ENCODE peak calls at places on chromosomes 12 and 14, in nine cellular contexts. J is IMR-90, G is H1, Q is foreskin keratinocyte, K is GM12865, C is mammary epithelial cell, Y is stomach, R is cardiac muscle cell, P is Caco-2. H is an unnamed sample.

GRCh38 chr12:26691234-26691970 is 141.6 kb downstream of the ITPR2 start:
- DNase-seq in G (peak), K (no peak), P (peak), J (peak), C (peak), R (peak), Q (peak), Y (no peak), H (peak)

GRCh38 chr12:24922109-24922508 is 26.8 kb downstream of the BCAT1 start:
- DNase-seq in P (no peak), K (peak), Q (peak), R (no peak), Y (no peak), G (no peak), C (peak), J (no peak), H (no peak)

GRCh38 chr14:53779301-53779700 is 177.3 kb downstream of the BMP4 start:
- DNase-seq in J (no peak), K (no peak), C (no peak), P (no peak), G (no peak), Q (no peak), R (no peak), Y (no peak), H (no peak)

GRCh38 chr12:104055686-104056388 is 5.8 kb upstream of the GLT8D2 start:
- DNase-seq in Q (no peak), G (no peak), C (no peak), K (no peak), J (peak), P (no peak), Y (peak), R (peak), H (no peak)

GRCh38 chr12:20832911-20833310 is 22.4 kb downstream of the SLCO1B3 start:
- DNase-seq in G (no peak), P (no peak), R (peak), Y (no peak), K (no peak), C (no peak), J (no peak), Q (no peak), H (peak)

GRCh38 chr12:120710805-120711296 is 593 bp downstream of the UNC119B start:
- DNase-seq in G (no peak), C (peak), Q (no peak), R (no peak), P (peak), Y (no peak), J (no peak), K (peak), H (peak)

GRCh38 chr12:67509987-67510386 is 138.6 kb upstream of the DYRK2 start:
- DNase-seq in R (peak), Y (no peak), P (no peak), C (no peak), G (no peak), J (peak), K (no peak), Q (no peak), H (no peak)

GRCh38 chr12:15152456-15152855 is 68.8 kb downstream of the RERG start:
- DNase-seq in R (peak), Y (no peak), C (no peak), G (no peak), K (no peak), Q (no peak), J (no peak), P (no peak), H (no peak)

GRCh38 chr12:101823891-101824290 is 6.9 kb downstream of the GNPTAB start:
- DNase-seq in K (peak), G (no peak), P (peak), Y (peak), R (peak), J (no peak), Q (no peak), C (no peak), H (peak)

GRCh38 chr14:74402264-74403251 is 23.5 kb downstream of the SYNDIG1L start:
- DNase-seq in Q (no peak), Y (no peak), P (no peak), C (no peak), R (no peak), K (peak), J (no peak), G (no peak), H (no peak)

GRCh38 chr14:31026395-31027096 is 367 bp upstream of the STRN3 start:
- DNase-seq in Q (peak), G (peak), Y (peak), C (peak), K (peak), R (peak), P (peak), J (peak), H (peak)

GRCh38 chr14:31025335-31026075 is at the start of gene AP4S1:
- DNase-seq in K (peak), J (no peak), P (peak), G (no peak), Q (peak), R (no peak), Y (peak), C (peak), H (peak)

GRCh38 chr14:31027847-31028246 is 1.7 kb upstream of the STRN3 start:
- DNase-seq in Y (no peak), K (no peak), G (no peak), P (no peak), J (no peak), C (no peak), R (no peak), Q (no peak), H (no peak)

GRCh38 chr14:31024577-31025334 is 693 bp upstream of the AP4S1 start:
- DNase-seq in C (peak), R (no peak), K (no peak), Y (no peak), G (no peak), J (peak), P (no peak), Q (peak), H (no peak)

GRCh38 chr14:31026076-31026394 is at the start of gene STRN3:
- DNase-seq in Q (no peak), C (no peak), R (no peak), J (no peak), Y (no peak), P (no peak), G (no peak), K (no peak), H (no peak)
- TF ChIP-seq CTCF in Q (no peak), C (no peak), R (no peak), J (no peak), Y (no peak), P (no peak), G (no peak), K (no peak), H (no peak)

GRCh38 chr14:103697196-103697595 is 18.1 kb downstream of the XRCC3 start:
- DNase-seq in P (no peak), C (no peak), G (no peak), Y (no peak), K (no peak), R (no peak), J (no peak), Q (no peak), H (no peak)

GRCh38 chr14:103697601-103698379 is 17.5 kb downstream of the XRCC3 start:
- DNase-seq in R (no peak), J (no peak), P (no peak), Y (no peak), G (no peak), C (no peak), Q (no peak), K (no peak), H (no peak)

GRCh38 chr14:103695331-103696026 is 19.8 kb downstream of the XRCC3 start:
- DNase-seq in K (no peak), C (no peak), P (no peak), R (no peak), Y (no peak), Q (no peak), J (no peak), G (no peak), H (no peak)

GRCh38 chr14:103696027-103696402 is 19.2 kb downstream of the XRCC3 start:
- DNase-seq in J (no peak), G (no peak), C (no peak), K (no peak), Q (no peak), P (no peak), Y (no peak), R (no peak), H (no peak)

DNA sequence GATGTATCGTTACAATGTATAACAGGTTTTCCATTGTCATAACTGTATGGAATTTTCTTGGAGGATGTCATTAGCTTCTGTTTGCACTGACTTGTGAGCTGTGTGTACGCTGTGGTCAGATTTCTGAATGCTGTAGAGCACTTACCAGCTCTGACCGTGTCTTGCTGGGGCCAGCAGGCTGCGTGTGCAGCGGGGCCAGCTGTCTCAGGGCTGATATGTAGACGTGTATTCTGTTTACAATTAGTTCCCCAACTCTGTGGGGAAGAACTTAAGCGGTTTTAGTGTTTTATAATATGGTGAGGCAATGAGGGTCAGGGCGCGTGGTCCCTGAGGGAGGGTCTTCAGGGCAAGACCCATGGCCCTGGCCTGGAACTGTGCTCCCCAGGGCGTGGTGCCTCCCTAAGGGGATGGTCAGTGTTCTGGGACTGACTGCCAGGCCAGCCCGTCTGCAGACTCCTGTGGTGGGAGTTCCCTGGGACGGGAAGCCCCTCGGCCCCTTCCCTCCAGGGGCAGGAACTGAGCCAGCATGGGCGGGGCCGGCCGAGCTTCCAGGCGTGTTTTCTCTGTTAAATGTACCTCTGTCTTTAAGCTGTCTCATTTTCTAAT is 18.7 kb downstream of the XRCC3 start:
- DNase-seq in J (peak), Q (no peak), K (no peak), R (peak), C (no peak), Y (no peak), G (no peak), P (no peak), H (no peak)
- TF ChIP-seq CTCF in J (no peak), Q (no peak), K (no peak), R (no peak), C (no peak), Y (no peak), G (no peak), P (no peak), H (no peak)

GRCh38 chr14:71563754-71564153 is 368.5 kb upstream of the RGS6 start:
- DNase-seq in C (peak), P (no peak), Q (no peak), R (no peak), J (no peak), K (peak), G (no peak), Y (no peak), H (no peak)
- TF ChIP-seq CTCF in C (no peak), P (no peak), Q (no peak), R (no peak), J (no peak), K (no peak), G (no peak), Y (no peak), H (no peak)

GRCh38 chr14:26255213-26255612 is 342.6 kb downstream of the NOVA1 start:
- DNase-seq in C (no peak), R (peak), G (no peak), J (peak), Y (no peak), P (peak), Q (peak), K (no peak), H (no peak)
- TF ChIP-seq CTCF in C (no peak), R (peak), G (no peak), J (peak), Y (no peak), P (peak), Q (peak), K (no peak), H (no peak)

GRCh38 chr12:51189790-51190355 is 16.9 kb upstream of the TFCP2 start:
- DNase-seq in J (no peak), Y (no peak), R (no peak), Q (no peak), G (no peak), P (no peak), K (no peak), C (no peak), H (no peak)

GRCh38 chr12:51191516-51192283 is 18.8 kb upstream of the TFCP2 start:
- DNase-seq in Y (no peak), J (no peak), K (no peak), G (no peak), P (no peak), R (no peak), Q (no peak), C (no peak), H (no peak)

GRCh38 chr12:51195841-51196240 is 22.0 kb downstream of the POU6F1 start:
- DNase-seq in Q (no peak), C (no peak), R (no peak), Y (no peak), K (no peak), P (no peak), G (no peak), J (no peak), H (no peak)

GRCh38 chr12:51190820-51191219 is 17.9 kb upstream of the TFCP2 start:
- DNase-seq in K (no peak), Q (no peak), P (no peak), G (no peak), J (no peak), C (no peak), R (no peak), Y (no peak), H (no peak)

GRCh38 chr12:51192284-51192671 is 19.3 kb upstream of the TFCP2 start:
- DNase-seq in G (no peak), K (peak), J (no peak), Q (no peak), Y (no peak), P (no peak), R (no peak), C (no peak), H (no peak)
- TF ChIP-seq CTCF in G (peak), K (no peak), J (no peak), Q (peak), Y (no peak), P (no peak), R (no peak), C (no peak), H (no peak)

H was measured in Calu3.